ENCODE peak calls at places on chromosomes 16 and 17, in six cellular contexts. G is H9, M is mesendoderm, R is mesenchymal stem cell, D is H1, S is neuronal stem cell. Y is an unnamed sample.
A peak's percentile ranks its signal among the peaks of the same experiment; 100 is the strongest.

GRCh38 chr16:66274335-66275110 is 92.0 kb upstream of the CDH5 start:
- DNase-seq in G (peak; percentile 16), M (no peak), R (no peak), D (no peak), S (no peak), Y (peak; percentile 44)

GRCh38 chr17:52181842-52182241 is 23.3 kb upstream of the CA10 start:
- DNase-seq in G (no peak), M (no peak), R (no peak), D (no peak), S (no peak), Y (no peak)

GRCh38 chr16:1612320-1613111 is at the start of gene CRAMP1:
- DNase-seq in G (no peak), M (peak; percentile 33), R (peak; percentile 52), D (no peak), S (peak; percentile 8), Y (no peak)

GRCh38 chr16:89505204-89506112 is 2.7 kb upstream of the SPG7 start:
- DNase-seq in G (no peak), M (no peak), R (peak; percentile 98), D (no peak), S (no peak), Y (peak; percentile 93)

GRCh38 chr17:20191066-20191465 is 181.9 kb downstream of the SPECC1 start:
- DNase-seq in G (no peak), M (no peak), R (peak; percentile 88), D (no peak), S (no peak), Y (peak; percentile 98)

GRCh38 chr16:89561195-89562026 is 929 bp downstream of the RPL13 start:
- DNase-seq in G (no peak), M (no peak), R (no peak), D (no peak), S (no peak), Y (no peak)

GRCh38 chr16:84967828-84968227 is 43.5 kb downstream of the ZDHHC7 start:
- DNase-seq in G (no peak), M (no peak), R (no peak), D (no peak), S (no peak), Y (no peak)

GRCh38 chr17:12977008-12977751 is 40.6 kb downstream of the ELAC2 start:
- DNase-seq in G (peak; percentile 83), M (peak; percentile 54), R (no peak), D (no peak), S (no peak), Y (peak; percentile 22)

GRCh38 chr16:68800257-68800875 is 43.0 kb upstream of the TANGO6 start:
- DNase-seq in G (peak; percentile 83), M (peak; percentile 93), R (peak; percentile 71), D (peak; percentile 60), S (peak; percentile 68), Y (peak; percentile 83)

GRCh38 chr16:24685539-24686432 is 43.7 kb upstream of the TNRC6A start:
- DNase-seq in G (peak; percentile 74), M (peak; percentile 92), R (peak; percentile 95), D (no peak), S (peak; percentile 39), Y (peak; percentile 82)

GRCh38 chr16:77998350-77999023 is 23.9 kb upstream of the CLEC3A start:
- DNase-seq in G (no peak), M (peak; percentile 19), R (no peak), D (no peak), S (no peak), Y (no peak)

GRCh38 chr17:63437287-63438091 is 8.6 kb downstream of the CYB561 start:
- DNase-seq in G (no peak), M (no peak), R (no peak), D (no peak), S (no peak), Y (no peak)

GRCh38 chr16:66596986-66597848 is 7.3 kb upstream of the CMTM3 start:
- DNase-seq in G (no peak), M (no peak), R (no peak), D (no peak), S (no peak), Y (no peak)

GRCh38 chr17:65154770-65155589 is 17.8 kb downstream of the RGS9 start:
- DNase-seq in G (no peak), M (no peak), R (peak; percentile 80), D (no peak), S (no peak), Y (peak; percentile 83)

GRCh38 chr17:50469005-50469605 is 425 bp upstream of the CHAD start:
- DNase-seq in G (no peak), M (no peak), R (peak; percentile 18), D (no peak), S (no peak), Y (no peak)

GRCh38 chr16:58414938-58415451 is 22.7 kb downstream of the GINS3 start:
- DNase-seq in G (no peak), M (no peak), R (peak; percentile 8), D (no peak), S (no peak), Y (peak; percentile 29)

GRCh38 chr16:75481475-75481874 is 13.8 kb downstream of the CHST6 start:
- DNase-seq in G (no peak), M (no peak), R (no peak), D (no peak), S (no peak), Y (no peak)

GRCh38 chr16:21162661-21163151 is 4.2 kb downstream of the LDAF1 start:
- DNase-seq in G (no peak), M (no peak), R (no peak), D (no peak), S (no peak), Y (peak; percentile 35)

GRCh38 chr17:4631431-4631830 is 10.0 kb downstream of the ALOX15 start:
- DNase-seq in G (no peak), M (no peak), R (no peak), D (no peak), S (no peak), Y (no peak)

GRCh38 chr16:89014611-89015230 is 37.7 kb upstream of the CBFA2T3 start:
- DNase-seq in G (no peak), M (no peak), R (no peak), D (no peak), S (no peak), Y (no peak)

GRCh38 chr17:57552114-57552601 is 192.9 kb downstream of the CCDC182 start:
- DNase-seq in G (peak; percentile 89), M (peak; percentile 82), R (peak; percentile 57), D (no peak), S (no peak), Y (no peak)

GRCh38 chr16:84367297-84367680 is 1.0 kb upstream of the ATP2C2 start:
- DNase-seq in G (no peak), M (no peak), R (no peak), D (no peak), S (no peak), Y (no peak)

GRCh38 chr16:8675183-8676159 is 1.1 kb downstream of the ABAT start:
- DNase-seq in G (no peak), M (no peak), R (no peak), D (no peak), S (no peak), Y (no peak)

GRCh38 chr17:55198690-55199370 is 65.9 kb upstream of the HLF start:
- DNase-seq in G (no peak), M (no peak), R (no peak), D (no peak), S (no peak), Y (no peak)

GRCh38 chr17:20965492-20965891 is 77.3 kb downstream of the USP22 start:
- DNase-seq in G (no peak), M (peak; percentile 39), R (no peak), D (no peak), S (no peak), Y (no peak)

GRCh38 chr17:82287013-82287848 is 13.7 kb upstream of the CSNK1D start:
- DNase-seq in G (no peak), M (no peak), R (no peak), D (no peak), S (no peak), Y (no peak)

GRCh38 chr17:31008374-31009035 is 37.7 kb downstream of the RNF135 start:
- DNase-seq in G (peak; percentile 84), M (peak; percentile 84), R (peak; percentile 75), D (peak; percentile 9), S (peak; percentile 46), Y (peak; percentile 45)

GRCh38 chr16:10858203-10858602 is 18.8 kb upstream of the CIITA start:
- DNase-seq in G (no peak), M (no peak), R (no peak), D (no peak), S (no peak), Y (no peak)

GRCh38 chr17:80415626-80416042 is 667 bp downstream of the ENDOV start:
- DNase-seq in G (no peak), M (no peak), R (no peak), D (no peak), S (no peak), Y (no peak)
- H2BK120ac ChIP-seq in G (no peak overlapping the region), M (no peak overlapping the region), R (no peak overlapping the region), D (no peak overlapping the region), S (no peak overlapping the region), Y (peak overlapping the region; percentile 38)

GRCh38 chr16:73058616-73059409 is 10.9 kb upstream of the ZFHX3 start:
- DNase-seq in G (no peak), M (peak; percentile 72), R (peak; percentile 60), D (no peak), S (peak; percentile 77), Y (peak; percentile 43)
- H2BK120ac ChIP-seq in G (no peak overlapping the region), M (no peak overlapping the region), R (peak overlapping the region; percentile 99), D (no peak overlapping the region), S (no peak overlapping the region), Y (peak overlapping the region; percentile 69)

DNA sequence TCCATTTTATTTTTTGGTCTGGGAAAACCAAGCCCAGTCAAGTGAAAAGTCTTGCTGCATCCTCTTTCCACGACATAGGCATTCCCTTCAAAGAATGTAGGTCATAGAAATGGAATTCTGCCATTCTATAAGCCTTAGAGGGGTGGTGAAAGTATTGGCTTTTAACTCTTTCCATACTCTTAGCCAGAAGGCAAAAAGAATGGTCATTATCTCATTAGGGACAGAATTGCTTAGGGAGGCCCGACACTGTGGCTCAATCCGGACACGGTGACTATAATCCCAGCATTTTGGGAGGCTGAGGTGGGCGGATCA is 7.9 kb upstream of the MSL1 start:
- DNase-seq in G (no peak), M (peak; percentile 77), R (peak; percentile 62), D (no peak), S (no peak), Y (peak; percentile 56)
- H2BK120ac ChIP-seq in G (no peak overlapping the region), M (no peak overlapping the region), R (peak overlapping the region; percentile 82), D (peak overlapping the region; percentile 67), S (no peak overlapping the region), Y (peak overlapping the region; percentile 81)

GRCh38 chr17:43667506-43668438 is 6.0 kb upstream of the MEOX1 start:
- DNase-seq in G (no peak), M (no peak), R (no peak), D (no peak), S (no peak), Y (peak; percentile 81)

GRCh38 chr17:43671075-43671692 is 9.5 kb upstream of the MEOX1 start:
- DNase-seq in G (no peak), M (no peak), R (no peak), D (no peak), S (no peak), Y (no peak)

GRCh38 chr17:43670645-43671074 is 8.9 kb upstream of the MEOX1 start:
- DNase-seq in G (no peak), M (no peak), R (no peak), D (no peak), S (no peak), Y (no peak)

GRCh38 chr17:43671755-43672502 is 10.2 kb upstream of the MEOX1 start:
- DNase-seq in G (no peak), M (no peak), R (no peak), D (no peak), S (no peak), Y (no peak)

GRCh38 chr17:43669971-43670644 is 8.4 kb upstream of the MEOX1 start:
- DNase-seq in G (peak; percentile 67), M (peak; percentile 43), R (no peak), D (no peak), S (no peak), Y (peak; percentile 81)
- H2BK120ac ChIP-seq in G (no peak overlapping the region), M (no peak overlapping the region), R (no peak overlapping the region), D (peak overlapping the region; percentile 58), S (peak overlapping the region; percentile 50), Y (peak overlapping the region; percentile 3)

Y was measured in IMR-90.